ENCODE peak calls at places on chromosomes 1 and 21, in seven cellular contexts. O, R, T, N, U, H and Q are unnamed samples.

GRCh38 chr1:181674617-181675016 is 191.3 kb downstream of the CACNA1E start:
- DNase-seq in T (no peak), O (no peak), R (no peak), U (no peak), N (no peak), H (no peak), Q (no peak)

GRCh38 chr1:240946926-240947325 is 335.0 kb upstream of the GREM2 start:
- DNase-seq in R (no peak), U (no peak), T (peak), H (no peak), N (no peak), O (peak), Q (peak)

GRCh38 chr1:110393691-110394564 is 3.1 kb upstream of the SLC16A4 start:
- DNase-seq in T (peak), O (no peak), H (no peak), R (no peak), N (no peak), U (no peak), Q (no peak)

GRCh38 chr1:175434268-175434860 is 241.8 kb upstream of the KIAA0040 start:
- DNase-seq in O (peak), U (no peak), T (no peak), H (no peak), N (no peak), R (no peak), Q (peak)

GRCh38 chr1:42316292-42316691 is 18.7 kb downstream of the FOXJ3 start:
- DNase-seq in H (no peak), T (no peak), R (no peak), N (no peak), O (no peak), U (no peak), Q (peak)

GRCh38 chr1:230713915-230714764 is at the start of gene AGT:
- DNase-seq in H (peak), O (peak), R (peak), N (peak), T (peak), U (peak), Q (no peak)

GRCh38 chr21:35254752-35255138 is 205.6 kb upstream of the RUNX1 start:
- DNase-seq in H (no peak), R (no peak), T (no peak), N (no peak), U (no peak), O (no peak), Q (no peak)

GRCh38 chr1:156645666-156646065 is 3.7 kb downstream of the BCAN start:
- DNase-seq in R (no peak), H (no peak), T (no peak), O (no peak), U (no peak), N (no peak), Q (no peak)

GRCh38 chr1:87869563-87869962 is 540.9 kb downstream of the LMO4 start:
- DNase-seq in H (no peak), N (no peak), T (no peak), R (no peak), O (no peak), U (no peak), Q (no peak)

GRCh38 chr1:93577536-93578432 is 103.9 kb downstream of the BCAR3 start:
- DNase-seq in T (no peak), O (no peak), R (no peak), H (no peak), U (no peak), N (no peak), Q (no peak)

GRCh38 chr1:41953291-41953690 is 34.6 kb upstream of the HIVEP3 start:
- DNase-seq in O (no peak), T (no peak), R (no peak), U (no peak), H (no peak), N (no peak), Q (no peak)

GRCh38 chr1:201006450-201006849 is 17.1 kb downstream of the KIF21B start:
- DNase-seq in N (no peak), O (no peak), T (no peak), R (no peak), U (no peak), H (no peak), Q (no peak)

GRCh38 chr21:25421327-25422028 is 185.8 kb downstream of the MRPL39 start:
- DNase-seq in O (peak), H (no peak), R (no peak), N (no peak), U (no peak), T (peak), Q (peak)

GRCh38 chr1:206685256-206685748 is 597 bp downstream of the MAPKAPK2 start:
- DNase-seq in U (peak), H (peak), N (no peak), R (peak), T (no peak), O (no peak), Q (peak)

GRCh38 chr21:36235058-36235582 is 78.5 kb downstream of the DOP1B start:
- DNase-seq in R (no peak), U (no peak), N (no peak), H (no peak), O (no peak), T (no peak), Q (no peak)

GRCh38 chr1:25568834-25569598 is 25.6 kb downstream of the LDLRAP1 start:
- DNase-seq in U (peak), T (no peak), N (no peak), H (peak), R (no peak), O (no peak), Q (no peak)
- TF ChIP-seq POLR2A in U (no peak), T (no peak), N (no peak), H (no peak), R (no peak), O (no peak), Q (no peak)

GRCh38 chr1:37481289-37482003 is 7.1 kb downstream of the ZC3H12A start:
- DNase-seq in H (no peak), U (no peak), O (no peak), N (no peak), T (peak), R (no peak), Q (no peak)
- TF ChIP-seq POLR2A in H (no peak), U (no peak), O (no peak), N (no peak), T (no peak), R (no peak), Q (no peak)

GRCh38 chr1:212133319-212133718 is 97.8 kb downstream of the DTL start:
- DNase-seq in O (no peak), N (no peak), R (no peak), H (no peak), T (no peak), U (no peak), Q (no peak)

GRCh38 chr1:212135166-212135565 is 99.6 kb downstream of the DTL start:
- DNase-seq in R (no peak), T (no peak), O (no peak), H (no peak), N (no peak), U (no peak), Q (no peak)

GRCh38 chr1:212127219-212127618 is 91.7 kb downstream of the DTL start:
- DNase-seq in U (no peak), O (no peak), N (no peak), R (no peak), T (no peak), H (no peak), Q (no peak)

GRCh38 chr1:212129781-212130180 is 94.2 kb downstream of the DTL start:
- DNase-seq in U (no peak), H (no peak), N (no peak), O (no peak), R (no peak), T (no peak), Q (no peak)

DNA sequence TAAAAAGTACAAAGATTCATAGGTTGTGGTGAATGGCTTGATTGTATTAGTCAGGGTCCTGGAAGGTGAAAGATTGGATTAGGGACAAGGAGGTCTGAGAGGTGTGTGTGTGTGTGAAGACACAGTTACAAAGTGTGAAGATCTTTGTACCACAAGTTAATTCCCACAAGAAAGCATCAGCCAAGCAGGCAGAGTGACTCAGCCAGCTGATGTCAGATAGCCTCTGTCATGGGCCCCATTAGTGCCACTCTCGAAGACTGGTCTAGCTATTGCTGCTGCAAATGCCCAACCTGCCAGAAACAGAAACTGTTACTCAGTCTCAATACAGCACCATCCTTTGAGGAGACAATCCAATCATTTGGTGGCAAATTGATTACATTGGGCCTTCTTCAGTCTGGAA is 96.5 kb downstream of the DTL start:
- DNase-seq in T (no peak), O (no peak), H (no peak), U (no peak), R (no peak), N (no peak), Q (peak)
- TF ChIP-seq POLR2A in T (no peak), O (no peak), H (no peak), U (no peak), R (no peak), N (no peak), Q (no peak)

GRCh38 chr1:6756455-6756854 is 28.8 kb upstream of the CAMTA1 start:
- DNase-seq in R (no peak), H (no peak), U (no peak), T (no peak), O (no peak), N (no peak), Q (no peak)
- TF ChIP-seq POLR2A in R (no peak), H (no peak), U (no peak), T (no peak), O (no peak), N (no peak), Q (no peak)

GRCh38 chr1:74197657-74198552 is at the start of the genes FPGT and LRRIQ3:
- DNase-seq in R (peak), U (peak), T (peak), H (peak), N (peak), O (peak), Q (peak)
- TF ChIP-seq POLR2A in R (peak), U (peak), T (peak), H (peak), N (peak), O (no peak), Q (peak)

GRCh38 chr1:45584351-45585109 is 689 bp downstream of the NASP start:
- DNase-seq in R (peak), O (peak), U (peak), T (peak), N (peak), H (peak), Q (peak)

GRCh38 chr1:45583264-45583665 is 576 bp upstream of the NASP start:
- DNase-seq in R (peak), T (peak), U (peak), N (peak), O (peak), H (peak), Q (peak)

GRCh38 chr1:45585496-45586075 is 1.7 kb downstream of the NASP start:
- DNase-seq in H (no peak), N (no peak), T (no peak), U (no peak), R (no peak), O (no peak), Q (peak)

GRCh38 chr1:45585110-45585426 is 1.2 kb downstream of the NASP start:
- DNase-seq in T (no peak), N (no peak), H (no peak), O (no peak), U (no peak), R (no peak), Q (no peak)

DNA sequence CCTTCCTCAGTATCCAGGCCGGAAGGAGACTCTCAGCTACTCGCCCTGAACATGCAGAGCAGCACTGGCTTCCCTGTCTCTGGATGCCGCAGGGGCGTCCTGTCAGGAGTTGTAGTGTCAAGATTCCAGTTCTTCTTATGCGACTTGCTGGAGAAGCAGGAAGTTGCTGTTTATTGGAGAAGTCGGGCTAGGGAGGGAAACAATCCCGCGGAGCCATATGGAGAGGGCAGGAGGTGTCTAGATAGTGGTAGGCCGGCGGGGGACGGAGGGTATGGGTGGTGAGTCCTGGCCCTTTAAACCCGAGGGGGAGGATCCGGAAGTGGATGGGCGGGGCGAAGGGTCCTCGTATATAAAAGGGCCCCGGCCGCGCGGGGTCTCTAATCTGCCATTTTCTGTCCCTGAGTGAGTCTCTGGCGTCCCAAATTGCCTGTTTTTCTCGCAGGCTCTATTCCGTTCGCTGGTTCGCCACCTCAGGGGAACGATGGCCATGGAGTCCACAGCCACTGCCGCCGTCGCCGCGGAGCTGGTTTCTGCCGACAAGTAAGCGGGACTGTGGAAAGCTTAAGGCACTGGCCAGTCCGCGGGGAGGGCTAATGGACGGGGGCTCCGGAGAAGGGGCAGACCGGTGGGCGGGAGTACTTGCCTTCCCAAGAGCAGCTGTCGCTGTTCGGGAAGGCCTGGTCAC is at the start of gene NASP:
- DNase-seq in N (peak), H (peak), O (peak), U (peak), R (peak), T (peak), Q (peak)
- TF ChIP-seq POLR2A in N (peak), H (peak), O (peak), U (peak), R (peak), T (peak), Q (peak)

GRCh38 chr1:38015978-38016640 is 3.6 kb downstream of the UTP11 start:
- DNase-seq in R (no peak), H (peak), T (no peak), O (no peak), N (no peak), U (peak), Q (peak)

GRCh38 chr1:38014171-38014570 is 1.6 kb downstream of the UTP11 start:
- DNase-seq in N (no peak), T (no peak), U (no peak), O (no peak), R (no peak), H (no peak), Q (peak)

GRCh38 chr1:38014724-38015424 is 2.3 kb downstream of the UTP11 start:
- DNase-seq in H (no peak), T (no peak), U (peak), O (no peak), N (no peak), R (no peak), Q (no peak)

GRCh38 chr1:38009841-38010180 is 2.7 kb upstream of the UTP11 start:
- DNase-seq in H (no peak), T (no peak), U (peak), O (no peak), R (no peak), N (no peak), Q (no peak)

GRCh38 chr1:38013027-38013588 is 574 bp downstream of the UTP11 start:
- DNase-seq in N (no peak), H (no peak), R (no peak), U (peak), T (no peak), O (no peak), Q (no peak)
- TF ChIP-seq POLR2A in N (no peak), H (no peak), R (no peak), U (peak), T (no peak), O (no peak), Q (no peak)